ENCODE peak calls at places on chromosomes 13 and 19, in ten cellular contexts. One of them, this sample, is unnamed.

GRCh38 chr13:25169356-25169755 is 2.7 kb downstream of the AMER2 start:
- DNase-seq in endothelial cell: no peak
- DNase-seq in AG09319: no peak
- DNase-seq in endodermal cell: no peak
- DNase-seq in fibroblast of the aortic adventitia: no peak
- DNase-seq in cardiac fibroblast: no peak
- DNase-seq in AG10803: no peak
- DNase-seq in AG04449: no peak
- DNase-seq in osteoblast: no peak
- DNase-seq in foreskin fibroblast: no peak
- DNase-seq in this sample: no peak

GRCh38 chr13:55602784-55603183 is 1537.9 kb upstream of the PRR20A start:
- DNase-seq in AG09319: no peak
- DNase-seq in endothelial cell: no peak
- DNase-seq in AG04449: no peak
- DNase-seq in osteoblast: peak
- DNase-seq in foreskin fibroblast: no peak
- DNase-seq in cardiac fibroblast: no peak
- DNase-seq in AG10803: no peak
- DNase-seq in fibroblast of the aortic adventitia: no peak
- DNase-seq in endodermal cell: no peak
- DNase-seq in this sample: no peak

GRCh38 chr13:41649659-41650058 is 192.3 kb downstream of the RGCC start:
- DNase-seq in AG09319: no peak
- DNase-seq in AG04449: no peak
- DNase-seq in foreskin fibroblast: peak
- DNase-seq in cardiac fibroblast: peak
- DNase-seq in fibroblast of the aortic adventitia: peak
- DNase-seq in endothelial cell: peak
- DNase-seq in endodermal cell: peak
- DNase-seq in osteoblast: no peak
- DNase-seq in AG10803: peak
- DNase-seq in this sample: no peak

GRCh38 chr19:51739466-51740213 is 12.0 kb downstream of the FPR1 start:
- DNase-seq in foreskin fibroblast: no peak
- DNase-seq in fibroblast of the aortic adventitia: no peak
- DNase-seq in AG09319: no peak
- DNase-seq in endothelial cell: no peak
- DNase-seq in osteoblast: no peak
- DNase-seq in endodermal cell: no peak
- DNase-seq in cardiac fibroblast: no peak
- DNase-seq in AG10803: peak
- DNase-seq in AG04449: no peak
- DNase-seq in this sample: no peak

GRCh38 chr13:79245937-79246574 is 160.0 kb downstream of the RBM26 start:
- DNase-seq in foreskin fibroblast: no peak
- DNase-seq in fibroblast of the aortic adventitia: no peak
- DNase-seq in cardiac fibroblast: no peak
- DNase-seq in endodermal cell: peak
- DNase-seq in endothelial cell: no peak
- DNase-seq in AG09319: no peak
- DNase-seq in osteoblast: no peak
- DNase-seq in AG04449: no peak
- DNase-seq in AG10803: no peak
- DNase-seq in this sample: no peak

GRCh38 chr19:2618611-2619010 is 83.9 kb downstream of the GNG7 start:
- DNase-seq in AG09319: no peak
- DNase-seq in AG10803: peak
- DNase-seq in osteoblast: peak
- DNase-seq in endothelial cell: no peak
- DNase-seq in fibroblast of the aortic adventitia: no peak
- DNase-seq in foreskin fibroblast: peak
- DNase-seq in cardiac fibroblast: peak
- DNase-seq in endodermal cell: no peak
- DNase-seq in AG04449: no peak
- DNase-seq in this sample: peak

GRCh38 chr13:111011899-111012298 is 97.0 kb upstream of the ANKRD10 start:
- DNase-seq in osteoblast: no peak
- DNase-seq in AG04449: no peak
- DNase-seq in endodermal cell: no peak
- DNase-seq in AG09319: no peak
- DNase-seq in fibroblast of the aortic adventitia: peak
- DNase-seq in foreskin fibroblast: peak
- DNase-seq in endothelial cell: no peak
- DNase-seq in cardiac fibroblast: no peak
- DNase-seq in AG10803: peak
- DNase-seq in this sample: no peak

GRCh38 chr13:34006011-34006410 is 188.1 kb downstream of the RFC3 start:
- DNase-seq in fibroblast of the aortic adventitia: no peak
- DNase-seq in AG10803: no peak
- DNase-seq in osteoblast: no peak
- DNase-seq in endothelial cell: no peak
- DNase-seq in endodermal cell: no peak
- DNase-seq in foreskin fibroblast: peak
- DNase-seq in AG04449: no peak
- DNase-seq in cardiac fibroblast: no peak
- DNase-seq in AG09319: no peak
- DNase-seq in this sample: no peak

GRCh38 chr19:15223649-15224371 is 8.4 kb downstream of the EPHX3 start:
- DNase-seq in osteoblast: peak
- DNase-seq in AG09319: no peak
- DNase-seq in fibroblast of the aortic adventitia: no peak
- DNase-seq in foreskin fibroblast: peak
- DNase-seq in AG04449: no peak
- DNase-seq in cardiac fibroblast: no peak
- DNase-seq in endothelial cell: no peak
- DNase-seq in endodermal cell: peak
- DNase-seq in AG10803: no peak
- DNase-seq in this sample: no peak

GRCh38 chr13:51619614-51620013 is 35.4 kb downstream of the WDFY2 start:
- DNase-seq in fibroblast of the aortic adventitia: peak
- DNase-seq in foreskin fibroblast: peak
- DNase-seq in AG09319: peak
- DNase-seq in endodermal cell: no peak
- DNase-seq in cardiac fibroblast: peak
- DNase-seq in endothelial cell: no peak
- DNase-seq in AG10803: peak
- DNase-seq in AG04449: no peak
- DNase-seq in osteoblast: no peak
- DNase-seq in this sample: no peak

GRCh38 chr19:55247621-55248099 is 11.2 kb downstream of the PPP6R1 start:
- DNase-seq in endodermal cell: no peak
- DNase-seq in AG09319: peak
- DNase-seq in fibroblast of the aortic adventitia: peak
- DNase-seq in AG04449: no peak
- DNase-seq in foreskin fibroblast: peak
- DNase-seq in AG10803: peak
- DNase-seq in cardiac fibroblast: peak
- DNase-seq in endothelial cell: no peak
- DNase-seq in osteoblast: peak
- DNase-seq in this sample: peak

GRCh38 chr13:100881291-100881864 is 206.8 kb upstream of the TMTC4 start:
- DNase-seq in AG04449: no peak
- DNase-seq in AG10803: peak
- DNase-seq in AG09319: no peak
- DNase-seq in endothelial cell: no peak
- DNase-seq in fibroblast of the aortic adventitia: no peak
- DNase-seq in endodermal cell: no peak
- DNase-seq in osteoblast: no peak
- DNase-seq in cardiac fibroblast: no peak
- DNase-seq in foreskin fibroblast: peak
- DNase-seq in this sample: no peak

GRCh38 chr13:100879255-100879654 is 204.7 kb upstream of the TMTC4 start:
- DNase-seq in AG04449: no peak
- DNase-seq in fibroblast of the aortic adventitia: no peak
- DNase-seq in AG10803: no peak
- DNase-seq in AG09319: no peak
- DNase-seq in cardiac fibroblast: no peak
- DNase-seq in endodermal cell: no peak
- DNase-seq in foreskin fibroblast: no peak
- DNase-seq in endothelial cell: no peak
- DNase-seq in osteoblast: no peak
- DNase-seq in this sample: no peak

GRCh38 chr13:100887729-100888151 is 213.1 kb upstream of the TMTC4 start:
- DNase-seq in AG04449: peak
- DNase-seq in osteoblast: peak
- DNase-seq in endothelial cell: no peak
- DNase-seq in fibroblast of the aortic adventitia: peak
- DNase-seq in AG09319: peak
- DNase-seq in endodermal cell: peak
- DNase-seq in AG10803: peak
- DNase-seq in foreskin fibroblast: peak
- DNase-seq in cardiac fibroblast: peak
- DNase-seq in this sample: no peak

GRCh38 chr13:100880166-100880565 is 205.6 kb upstream of the TMTC4 start:
- DNase-seq in AG04449: no peak
- DNase-seq in fibroblast of the aortic adventitia: no peak
- DNase-seq in osteoblast: no peak
- DNase-seq in AG10803: no peak
- DNase-seq in endodermal cell: no peak
- DNase-seq in foreskin fibroblast: no peak
- DNase-seq in cardiac fibroblast: no peak
- DNase-seq in AG09319: no peak
- DNase-seq in endothelial cell: no peak
- DNase-seq in this sample: no peak

DNA sequence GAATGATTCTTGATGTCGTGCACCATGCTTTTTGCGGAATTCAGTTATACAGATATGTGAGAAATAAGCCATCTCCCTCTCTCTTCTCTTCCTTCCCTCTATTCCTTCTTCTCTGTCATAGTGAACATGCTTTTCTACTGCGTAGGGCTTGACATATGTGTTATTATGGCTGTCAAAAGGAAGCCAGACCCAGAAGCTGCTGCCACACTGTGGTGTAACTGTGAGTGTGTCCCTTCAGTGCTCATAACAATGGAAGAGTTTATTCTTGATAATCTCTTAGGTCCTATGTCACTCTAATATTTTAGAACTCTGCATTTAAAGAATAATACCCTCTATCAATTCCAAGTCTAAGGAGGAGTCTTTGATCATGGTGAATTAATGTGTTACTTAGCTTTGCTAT is 208.9 kb upstream of the TMTC4 start:
- DNase-seq in AG04449: no peak
- DNase-seq in foreskin fibroblast: no peak
- DNase-seq in AG10803: no peak
- DNase-seq in endothelial cell: no peak
- DNase-seq in endodermal cell: no peak
- DNase-seq in AG09319: no peak
- DNase-seq in cardiac fibroblast: no peak
- DNase-seq in fibroblast of the aortic adventitia: no peak
- DNase-seq in osteoblast: no peak
- DNase-seq in this sample: no peak
- TF ChIP-seq CTCF in AG04449: no peak
- TF ChIP-seq CTCF in foreskin fibroblast: no peak
- TF ChIP-seq CTCF in AG10803: no peak
- TF ChIP-seq CTCF in endothelial cell: no peak
- TF ChIP-seq CTCF in endodermal cell: no peak
- TF ChIP-seq CTCF in AG09319: no peak
- TF ChIP-seq CTCF in cardiac fibroblast: peak
- TF ChIP-seq CTCF in fibroblast of the aortic adventitia: no peak
- TF ChIP-seq CTCF in osteoblast: peak
- TF ChIP-seq CTCF in this sample: no peak

GRCh38 chr19:36051236-36051635 is 2.8 kb downstream of the THAP8 start:
- DNase-seq in foreskin fibroblast: no peak
- DNase-seq in cardiac fibroblast: no peak
- DNase-seq in osteoblast: no peak
- DNase-seq in AG09319: no peak
- DNase-seq in AG04449: no peak
- DNase-seq in endodermal cell: peak
- DNase-seq in endothelial cell: peak
- DNase-seq in fibroblast of the aortic adventitia: no peak
- DNase-seq in AG10803: no peak
- DNase-seq in this sample: no peak
- TF ChIP-seq CTCF in foreskin fibroblast: peak
- TF ChIP-seq CTCF in cardiac fibroblast: peak
- TF ChIP-seq CTCF in osteoblast: peak
- TF ChIP-seq CTCF in AG09319: peak
- TF ChIP-seq CTCF in AG04449: no peak
- TF ChIP-seq CTCF in endodermal cell: peak
- TF ChIP-seq CTCF in endothelial cell: no peak
- TF ChIP-seq CTCF in fibroblast of the aortic adventitia: peak
- TF ChIP-seq CTCF in AG10803: peak
- TF ChIP-seq CTCF in this sample: no peak

DNA sequence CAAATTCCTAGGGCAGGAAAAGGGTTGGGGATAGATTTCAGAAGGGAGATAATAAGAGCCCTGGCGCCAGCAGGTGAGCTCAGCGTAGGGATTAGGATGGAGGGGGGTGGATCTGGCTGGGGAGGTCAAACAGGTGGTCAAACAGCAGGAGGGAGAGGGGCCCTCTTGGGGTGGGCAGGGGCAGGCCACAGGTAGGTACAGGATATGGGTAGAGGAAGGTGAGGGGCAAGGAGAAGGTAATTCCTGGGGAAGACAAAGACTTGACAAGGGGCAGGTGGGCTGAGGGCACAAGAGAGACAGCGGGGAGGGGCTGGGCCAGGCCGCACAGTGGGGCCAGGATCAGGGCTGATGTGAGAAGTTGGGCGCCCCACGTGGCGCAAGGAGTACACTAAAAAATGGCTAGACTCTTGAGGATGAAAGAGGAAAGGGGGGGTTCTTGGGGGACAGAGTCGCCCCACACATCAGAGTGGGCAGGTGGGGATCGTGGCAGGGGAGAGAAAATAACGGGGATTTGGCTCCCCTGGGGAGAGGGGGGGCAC is 713 bp downstream of the KRI1 start:
- DNase-seq in cardiac fibroblast: peak
- DNase-seq in AG09319: no peak
- DNase-seq in endodermal cell: peak
- DNase-seq in AG10803: peak
- DNase-seq in foreskin fibroblast: peak
- DNase-seq in fibroblast of the aortic adventitia: no peak
- DNase-seq in osteoblast: peak
- DNase-seq in endothelial cell: peak
- DNase-seq in AG04449: no peak
- DNase-seq in this sample: no peak
- TF ChIP-seq CTCF in cardiac fibroblast: peak
- TF ChIP-seq CTCF in AG09319: peak
- TF ChIP-seq CTCF in endodermal cell: no peak
- TF ChIP-seq CTCF in AG10803: peak
- TF ChIP-seq CTCF in foreskin fibroblast: peak
- TF ChIP-seq CTCF in fibroblast of the aortic adventitia: peak
- TF ChIP-seq CTCF in osteoblast: peak
- TF ChIP-seq CTCF in endothelial cell: no peak
- TF ChIP-seq CTCF in AG04449: peak
- TF ChIP-seq CTCF in this sample: no peak

GRCh38 chr19:38850231-38850975 is 617 bp upstream of the HNRNPL start:
- DNase-seq in fibroblast of the aortic adventitia: peak
- DNase-seq in endothelial cell: peak
- DNase-seq in AG04449: peak
- DNase-seq in foreskin fibroblast: peak
- DNase-seq in osteoblast: peak
- DNase-seq in cardiac fibroblast: peak
- DNase-seq in endodermal cell: peak
- DNase-seq in AG10803: peak
- DNase-seq in AG09319: peak
- DNase-seq in this sample: peak
- TF ChIP-seq CTCF in fibroblast of the aortic adventitia: peak
- TF ChIP-seq CTCF in endothelial cell: no peak
- TF ChIP-seq CTCF in AG04449: no peak
- TF ChIP-seq CTCF in foreskin fibroblast: no peak
- TF ChIP-seq CTCF in osteoblast: peak
- TF ChIP-seq CTCF in cardiac fibroblast: no peak
- TF ChIP-seq CTCF in endodermal cell: peak
- TF ChIP-seq CTCF in AG10803: peak
- TF ChIP-seq CTCF in AG09319: peak
- TF ChIP-seq CTCF in this sample: peak